ENCODE peak calls at places on chromosomes 5 and 9, in six cellular contexts. One of them, this sample, is unnamed.

GRCh38 chr9:16951503-16951902 is 81.0 kb upstream of the BNC2 start:
- DNase-seq in hepatocyte: no peak
- DNase-seq in neural progenitor cell: no peak
- DNase-seq in GM23338: no peak
- DNase-seq in MM.1S: no peak
- DNase-seq in HCT116: no peak
- DNase-seq in this sample: no peak

GRCh38 chr9:1913931-1914330 is 101.2 kb upstream of the SMARCA2 start:
- DNase-seq in neural progenitor cell: no peak
- DNase-seq in hepatocyte: no peak
- DNase-seq in MM.1S: no peak
- DNase-seq in HCT116: no peak
- DNase-seq in GM23338: no peak
- DNase-seq in this sample: no peak

GRCh38 chr9:95098391-95098921 is 219.1 kb downstream of the FANCC start:
- DNase-seq in GM23338: no peak
- DNase-seq in neural progenitor cell: no peak
- DNase-seq in MM.1S: no peak
- DNase-seq in HCT116: no peak
- DNase-seq in hepatocyte: no peak
- DNase-seq in this sample: no peak

GRCh38 chr5:125815-126214 is 33.8 kb downstream of the PLEKHG4B start:
- DNase-seq in MM.1S: no peak
- DNase-seq in hepatocyte: no peak
- DNase-seq in GM23338: peak
- DNase-seq in neural progenitor cell: no peak
- DNase-seq in HCT116: no peak
- DNase-seq in this sample: no peak

GRCh38 chr5:139178948-139179347 is 19.2 kb downstream of the SIL1 start:
- DNase-seq in neural progenitor cell: peak
- DNase-seq in GM23338: peak
- DNase-seq in hepatocyte: peak
- DNase-seq in MM.1S: no peak
- DNase-seq in HCT116: no peak
- DNase-seq in this sample: no peak

GRCh38 chr9:124658165-124659017 is 112.7 kb downstream of the NR6A1 start:
- DNase-seq in MM.1S: no peak
- DNase-seq in GM23338: peak
- DNase-seq in HCT116: peak
- DNase-seq in neural progenitor cell: peak
- DNase-seq in hepatocyte: peak
- DNase-seq in this sample: peak

GRCh38 chr5:150001660-150002493 is 1.3 kb downstream of the HMGXB3 start:
- DNase-seq in hepatocyte: peak
- DNase-seq in neural progenitor cell: peak
- DNase-seq in GM23338: peak
- DNase-seq in HCT116: peak
- DNase-seq in MM.1S: peak
- DNase-seq in this sample: peak

GRCh38 chr9:128551652-128552152 is 685 bp upstream of the SPTAN1 start:
- DNase-seq in GM23338: no peak
- DNase-seq in HCT116: no peak
- DNase-seq in hepatocyte: peak
- DNase-seq in neural progenitor cell: no peak
- DNase-seq in MM.1S: no peak
- DNase-seq in this sample: peak

GRCh38 chr9:128091144-128091543 is 23.1 kb downstream of the SLC25A25 start:
- DNase-seq in HCT116: no peak
- DNase-seq in GM23338: peak
- DNase-seq in neural progenitor cell: no peak
- DNase-seq in MM.1S: no peak
- DNase-seq in hepatocyte: peak
- DNase-seq in this sample: no peak

GRCh38 chr9:286091-286740 is 71.6 kb downstream of the DOCK8 start:
- DNase-seq in GM23338: no peak
- DNase-seq in MM.1S: no peak
- DNase-seq in neural progenitor cell: no peak
- DNase-seq in hepatocyte: peak
- DNase-seq in HCT116: no peak
- DNase-seq in this sample: no peak

GRCh38 chr5:380701-381309 is 59.3 kb downstream of the AHRR start:
- DNase-seq in GM23338: no peak
- DNase-seq in MM.1S: no peak
- DNase-seq in HCT116: no peak
- DNase-seq in hepatocyte: no peak
- DNase-seq in neural progenitor cell: no peak
- DNase-seq in this sample: no peak

GRCh38 chr5:68239485-68239884 is 23.9 kb downstream of the PIK3R1 start:
- DNase-seq in HCT116: no peak
- DNase-seq in GM23338: peak
- DNase-seq in hepatocyte: peak
- DNase-seq in MM.1S: no peak
- DNase-seq in neural progenitor cell: no peak
- DNase-seq in this sample: no peak

GRCh38 chr5:178394074-178394473 is 161.5 kb upstream of the PHYKPL start:
- DNase-seq in MM.1S: no peak
- DNase-seq in hepatocyte: no peak
- DNase-seq in neural progenitor cell: no peak
- DNase-seq in HCT116: no peak
- DNase-seq in GM23338: peak
- DNase-seq in this sample: peak

GRCh38 chr5:42454216-42454995 is 31.2 kb downstream of the GHR start:
- DNase-seq in MM.1S: no peak
- DNase-seq in neural progenitor cell: no peak
- DNase-seq in GM23338: no peak
- DNase-seq in HCT116: no peak
- DNase-seq in hepatocyte: no peak
- DNase-seq in this sample: peak

GRCh38 chr5:39455645-39456044 is 30.9 kb upstream of the DAB2 start:
- DNase-seq in HCT116: no peak
- DNase-seq in MM.1S: no peak
- DNase-seq in neural progenitor cell: no peak
- DNase-seq in hepatocyte: no peak
- DNase-seq in GM23338: no peak
- DNase-seq in this sample: no peak

GRCh38 chr5:88676637-88677481 is 206.1 kb downstream of the MEF2C start:
- DNase-seq in HCT116: no peak
- DNase-seq in GM23338: no peak
- DNase-seq in neural progenitor cell: no peak
- DNase-seq in MM.1S: no peak
- DNase-seq in hepatocyte: no peak
- DNase-seq in this sample: no peak

GRCh38 chr5:88675159-88675757 is 207.7 kb downstream of the MEF2C start:
- DNase-seq in HCT116: no peak
- DNase-seq in GM23338: no peak
- DNase-seq in hepatocyte: no peak
- DNase-seq in neural progenitor cell: no peak
- DNase-seq in MM.1S: peak
- DNase-seq in this sample: no peak

GRCh38 chr5:88675758-88676636 is 207.0 kb downstream of the MEF2C start:
- DNase-seq in HCT116: peak
- DNase-seq in GM23338: peak
- DNase-seq in hepatocyte: peak
- DNase-seq in MM.1S: peak
- DNase-seq in neural progenitor cell: peak
- DNase-seq in this sample: no peak

GRCh38 chr5:88672644-88673493 is 210.1 kb downstream of the MEF2C start:
- DNase-seq in hepatocyte: no peak
- DNase-seq in GM23338: peak
- DNase-seq in neural progenitor cell: peak
- DNase-seq in MM.1S: no peak
- DNase-seq in HCT116: no peak
- DNase-seq in this sample: no peak

DNA sequence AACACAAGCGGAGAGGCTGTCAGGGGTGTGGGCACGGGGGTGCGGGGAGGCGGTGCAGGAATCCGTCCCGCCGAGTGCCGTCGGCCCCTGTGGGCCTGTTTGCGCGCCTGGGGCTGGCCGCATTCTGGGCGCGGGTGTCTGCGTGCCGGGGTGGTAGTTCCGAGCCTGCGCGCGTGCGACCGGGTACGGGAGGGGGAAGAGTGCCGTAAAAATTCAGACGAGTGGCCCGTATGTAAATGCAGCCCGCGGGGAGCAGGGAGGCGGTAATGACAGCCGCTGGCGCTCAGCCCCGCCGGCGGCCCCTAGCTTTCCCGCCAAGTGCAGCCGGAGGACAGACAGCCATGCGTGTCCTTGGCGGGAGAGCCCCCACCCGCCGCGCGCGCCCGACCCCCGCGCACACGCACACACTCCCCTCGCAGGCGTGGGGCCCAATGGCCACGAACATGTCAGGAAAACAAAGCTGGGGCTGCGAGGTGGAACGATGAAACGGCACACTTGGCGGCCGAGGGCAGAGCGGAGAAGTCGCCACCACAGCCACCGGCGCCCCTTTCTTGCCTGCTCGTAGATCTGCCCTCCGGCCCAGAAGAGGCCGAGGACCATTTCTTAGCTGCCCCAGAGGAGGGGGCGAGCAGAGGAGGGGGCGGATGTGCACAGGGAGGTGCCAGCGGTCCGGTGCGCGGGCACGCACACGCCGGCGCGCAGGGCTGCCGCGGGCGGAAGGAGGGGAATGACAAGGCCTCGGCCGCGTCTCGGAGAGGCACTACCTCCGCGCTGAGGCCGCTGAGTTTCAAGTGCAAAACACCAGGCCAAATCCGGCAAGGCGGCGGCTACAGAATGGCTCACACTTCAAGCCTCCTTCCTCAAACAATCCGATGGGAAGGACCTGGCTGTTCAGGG is 208.5 kb downstream of the MEF2C start:
- DNase-seq in GM23338: peak
- DNase-seq in MM.1S: peak
- DNase-seq in HCT116: no peak
- DNase-seq in neural progenitor cell: peak
- DNase-seq in hepatocyte: no peak
- DNase-seq in this sample: no peak
- TF ChIP-seq EZH2 in GM23338: peak
- TF ChIP-seq EZH2 in MM.1S: no peak
- TF ChIP-seq EZH2 in HCT116: no peak
- TF ChIP-seq EZH2 in neural progenitor cell: peak
- TF ChIP-seq EZH2 in hepatocyte: peak
- TF ChIP-seq EZH2 in this sample: no peak

GRCh38 chr9:88990721-88991065 is 575 bp upstream of the S1PR3 start:
- DNase-seq in neural progenitor cell: peak
- DNase-seq in MM.1S: no peak
- DNase-seq in hepatocyte: peak
- DNase-seq in GM23338: peak
- DNase-seq in HCT116: no peak
- DNase-seq in this sample: no peak

GRCh38 chr9:88989961-88990570 is 1.2 kb upstream of the S1PR3 start:
- DNase-seq in neural progenitor cell: peak
- DNase-seq in GM23338: peak
- DNase-seq in hepatocyte: no peak
- DNase-seq in MM.1S: no peak
- DNase-seq in HCT116: no peak
- DNase-seq in this sample: no peak

GRCh38 chr9:88987646-88988045 is 3.6 kb upstream of the S1PR3 start:
- DNase-seq in hepatocyte: no peak
- DNase-seq in MM.1S: no peak
- DNase-seq in HCT116: no peak
- DNase-seq in GM23338: no peak
- DNase-seq in neural progenitor cell: no peak
- DNase-seq in this sample: no peak

GRCh38 chr9:88991066-88992030 is at the start of gene S1PR3:
- DNase-seq in HCT116: no peak
- DNase-seq in GM23338: peak
- DNase-seq in hepatocyte: peak
- DNase-seq in MM.1S: no peak
- DNase-seq in neural progenitor cell: peak
- DNase-seq in this sample: peak

GRCh38 chr9:88988796-88989641 is 2.2 kb upstream of the S1PR3 start:
- DNase-seq in neural progenitor cell: no peak
- DNase-seq in HCT116: no peak
- DNase-seq in GM23338: no peak
- DNase-seq in MM.1S: peak
- DNase-seq in hepatocyte: no peak
- DNase-seq in this sample: no peak
- TF ChIP-seq EZH2phosphoT487 in neural progenitor cell: no peak
- TF ChIP-seq EZH2phosphoT487 in HCT116: no peak
- TF ChIP-seq EZH2phosphoT487 in GM23338: no peak
- TF ChIP-seq EZH2phosphoT487 in MM.1S: no peak
- TF ChIP-seq EZH2phosphoT487 in hepatocyte: no peak
- TF ChIP-seq EZH2phosphoT487 in this sample: no peak

GRCh38 chr5:107367919-107368318 is 302.8 kb downstream of the EFNA5 start:
- DNase-seq in GM23338: peak
- DNase-seq in HCT116: no peak
- DNase-seq in neural progenitor cell: peak
- DNase-seq in hepatocyte: no peak
- DNase-seq in MM.1S: no peak
- DNase-seq in this sample: no peak
- TF ChIP-seq CTCF in GM23338: no peak
- TF ChIP-seq CTCF in HCT116: no peak
- TF ChIP-seq CTCF in neural progenitor cell: no peak
- TF ChIP-seq CTCF in hepatocyte: no peak
- TF ChIP-seq CTCF in MM.1S: no peak
- TF ChIP-seq CTCF in this sample: no peak

GRCh38 chr5:176619569-176620332 is 9.8 kb upstream of the GPRIN1 start:
- DNase-seq in GM23338: peak
- DNase-seq in hepatocyte: no peak
- DNase-seq in MM.1S: no peak
- DNase-seq in HCT116: no peak
- DNase-seq in neural progenitor cell: no peak
- DNase-seq in this sample: no peak
- TF ChIP-seq EZH2 in GM23338: no peak
- TF ChIP-seq EZH2 in hepatocyte: no peak
- TF ChIP-seq EZH2 in MM.1S: no peak
- TF ChIP-seq EZH2 in HCT116: no peak
- TF ChIP-seq EZH2 in neural progenitor cell: peak
- TF ChIP-seq EZH2 in this sample: no peak

GRCh38 chr5:58849995-58850667 is 267.3 kb downstream of the RAB3C start:
- DNase-seq in GM23338: peak
- DNase-seq in neural progenitor cell: peak
- DNase-seq in hepatocyte: peak
- DNase-seq in MM.1S: peak
- DNase-seq in HCT116: peak
- DNase-seq in this sample: peak
- TF ChIP-seq EZH2phosphoT487 in GM23338: no peak
- TF ChIP-seq EZH2phosphoT487 in neural progenitor cell: no peak
- TF ChIP-seq EZH2phosphoT487 in hepatocyte: peak
- TF ChIP-seq EZH2phosphoT487 in MM.1S: no peak
- TF ChIP-seq EZH2phosphoT487 in HCT116: no peak
- TF ChIP-seq EZH2phosphoT487 in this sample: no peak

This sample was measured in PC-3.